ENCODE peak calls at places on chromosome 12, in ten cellular contexts. One of them, this sample, is unnamed.

GRCh38 chr12:110042260-110042659 is 6.1 kb downstream of the C12orf76 start:
- DNase-seq in HepG2: peak; percentile 26
- DNase-seq in PC-9: no peak
- DNase-seq in endodermal cell: no peak
- DNase-seq in aorta: no peak
- DNase-seq in lower lobe of right lung: no peak
- DNase-seq in A549: peak; percentile 72
- DNase-seq in effector memory CD4-positive, alpha-beta T cell: no peak
- DNase-seq in heart left ventricle: no peak
- DNase-seq in right cardiac atrium: no peak
- DNase-seq in this sample: no peak

GRCh38 chr12:106760184-106760531 is 14.3 kb upstream of the RIC8B start:
- DNase-seq in A549: no peak
- DNase-seq in HepG2: no peak
- DNase-seq in heart left ventricle: no peak
- DNase-seq in PC-9: no peak
- DNase-seq in effector memory CD4-positive, alpha-beta T cell: no peak
- DNase-seq in aorta: no peak
- DNase-seq in endodermal cell: peak; percentile 86
- DNase-seq in right cardiac atrium: no peak
- DNase-seq in lower lobe of right lung: peak; percentile 55
- DNase-seq in this sample: no peak

GRCh38 chr12:131112016-131112415 is 158.3 kb downstream of the ADGRD1 start:
- DNase-seq in effector memory CD4-positive, alpha-beta T cell: no peak
- DNase-seq in aorta: peak; percentile 15
- DNase-seq in PC-9: no peak
- DNase-seq in right cardiac atrium: no peak
- DNase-seq in HepG2: no peak
- DNase-seq in endodermal cell: no peak
- DNase-seq in heart left ventricle: no peak
- DNase-seq in lower lobe of right lung: no peak
- DNase-seq in A549: peak; percentile 31
- DNase-seq in this sample: no peak

GRCh38 chr12:121933522-121934317 is 15.3 kb downstream of the CFAP251 start:
- DNase-seq in right cardiac atrium: no peak
- DNase-seq in aorta: no peak
- DNase-seq in HepG2: no peak
- DNase-seq in endodermal cell: peak; percentile 94
- DNase-seq in effector memory CD4-positive, alpha-beta T cell: no peak
- DNase-seq in heart left ventricle: no peak
- DNase-seq in lower lobe of right lung: peak; percentile 66
- DNase-seq in PC-9: no peak
- DNase-seq in A549: no peak
- DNase-seq in this sample: no peak

GRCh38 chr12:56333197-56333678 is 562 bp downstream of the PAN2 start:
- DNase-seq in effector memory CD4-positive, alpha-beta T cell: no peak
- DNase-seq in PC-9: no peak
- DNase-seq in right cardiac atrium: no peak
- DNase-seq in HepG2: no peak
- DNase-seq in heart left ventricle: no peak
- DNase-seq in aorta: no peak
- DNase-seq in A549: no peak
- DNase-seq in endodermal cell: no peak
- DNase-seq in lower lobe of right lung: no peak
- DNase-seq in this sample: no peak

GRCh38 chr12:103241184-103241583 is 254.6 kb downstream of the C12orf42 start:
- DNase-seq in lower lobe of right lung: peak; percentile 46
- DNase-seq in PC-9: no peak
- DNase-seq in effector memory CD4-positive, alpha-beta T cell: no peak
- DNase-seq in heart left ventricle: no peak
- DNase-seq in HepG2: no peak
- DNase-seq in A549: no peak
- DNase-seq in endodermal cell: no peak
- DNase-seq in right cardiac atrium: no peak
- DNase-seq in aorta: no peak
- DNase-seq in this sample: no peak

GRCh38 chr12:6312529-6313325 is 2.2 kb downstream of the PLEKHG6 start:
- DNase-seq in endodermal cell: peak; percentile 97
- DNase-seq in heart left ventricle: no peak
- DNase-seq in A549: no peak
- DNase-seq in HepG2: no peak
- DNase-seq in effector memory CD4-positive, alpha-beta T cell: no peak
- DNase-seq in aorta: peak; percentile 65
- DNase-seq in PC-9: peak; percentile 96
- DNase-seq in right cardiac atrium: no peak
- DNase-seq in lower lobe of right lung: peak; percentile 79
- DNase-seq in this sample: no peak

GRCh38 chr12:42090899-42091298 is 53.8 kb downstream of the GXYLT1 start:
- DNase-seq in endodermal cell: no peak
- DNase-seq in lower lobe of right lung: no peak
- DNase-seq in A549: no peak
- DNase-seq in HepG2: no peak
- DNase-seq in aorta: no peak
- DNase-seq in right cardiac atrium: no peak
- DNase-seq in heart left ventricle: no peak
- DNase-seq in effector memory CD4-positive, alpha-beta T cell: no peak
- DNase-seq in PC-9: no peak
- DNase-seq in this sample: no peak

GRCh38 chr12:68580911-68581310 is 29.8 kb upstream of the RAP1B start:
- DNase-seq in PC-9: no peak
- DNase-seq in aorta: no peak
- DNase-seq in A549: no peak
- DNase-seq in heart left ventricle: no peak
- DNase-seq in right cardiac atrium: no peak
- DNase-seq in effector memory CD4-positive, alpha-beta T cell: no peak
- DNase-seq in endodermal cell: no peak
- DNase-seq in HepG2: no peak
- DNase-seq in lower lobe of right lung: no peak
- DNase-seq in this sample: no peak

GRCh38 chr12:3662516-3662915 is 90.4 kb downstream of the CRACR2A start:
- DNase-seq in PC-9: no peak
- DNase-seq in endodermal cell: no peak
- DNase-seq in HepG2: peak; percentile 3
- DNase-seq in right cardiac atrium: no peak
- DNase-seq in lower lobe of right lung: no peak
- DNase-seq in aorta: no peak
- DNase-seq in heart left ventricle: no peak
- DNase-seq in effector memory CD4-positive, alpha-beta T cell: no peak
- DNase-seq in A549: no peak
- DNase-seq in this sample: no peak

GRCh38 chr12:62123721-62124203 is 136.4 kb upstream of the USP15 start:
- DNase-seq in heart left ventricle: peak; percentile 7
- DNase-seq in A549: peak; percentile 72
- DNase-seq in lower lobe of right lung: no peak
- DNase-seq in effector memory CD4-positive, alpha-beta T cell: no peak
- DNase-seq in HepG2: peak; percentile 31
- DNase-seq in aorta: no peak
- DNase-seq in right cardiac atrium: no peak
- DNase-seq in PC-9: peak; percentile 15
- DNase-seq in endodermal cell: peak; percentile 84
- DNase-seq in this sample: no peak

GRCh38 chr12:1054103-1054838 is 63.2 kb downstream of the ERC1 start:
- DNase-seq in PC-9: no peak
- DNase-seq in right cardiac atrium: no peak
- DNase-seq in aorta: no peak
- DNase-seq in endodermal cell: peak; percentile 66
- DNase-seq in A549: no peak
- DNase-seq in effector memory CD4-positive, alpha-beta T cell: no peak
- DNase-seq in HepG2: peak; percentile 94
- DNase-seq in heart left ventricle: peak; percentile 10
- DNase-seq in lower lobe of right lung: no peak
- DNase-seq in this sample: no peak

GRCh38 chr12:89680409-89680808 is 28.2 kb downstream of the ATP2B1 start:
- DNase-seq in endodermal cell: no peak
- DNase-seq in A549: no peak
- DNase-seq in aorta: no peak
- DNase-seq in PC-9: no peak
- DNase-seq in heart left ventricle: no peak
- DNase-seq in effector memory CD4-positive, alpha-beta T cell: no peak
- DNase-seq in right cardiac atrium: no peak
- DNase-seq in HepG2: no peak
- DNase-seq in lower lobe of right lung: no peak
- DNase-seq in this sample: no peak

GRCh38 chr12:89685363-89685972 is 23.2 kb downstream of the ATP2B1 start:
- DNase-seq in PC-9: no peak
- DNase-seq in right cardiac atrium: no peak
- DNase-seq in effector memory CD4-positive, alpha-beta T cell: no peak
- DNase-seq in HepG2: no peak
- DNase-seq in endodermal cell: no peak
- DNase-seq in heart left ventricle: no peak
- DNase-seq in aorta: no peak
- DNase-seq in A549: no peak
- DNase-seq in lower lobe of right lung: no peak
- DNase-seq in this sample: no peak

GRCh38 chr12:89684131-89684530 is 24.5 kb downstream of the ATP2B1 start:
- DNase-seq in heart left ventricle: no peak
- DNase-seq in aorta: no peak
- DNase-seq in effector memory CD4-positive, alpha-beta T cell: no peak
- DNase-seq in HepG2: no peak
- DNase-seq in endodermal cell: no peak
- DNase-seq in PC-9: no peak
- DNase-seq in lower lobe of right lung: no peak
- DNase-seq in right cardiac atrium: no peak
- DNase-seq in A549: no peak
- DNase-seq in this sample: no peak

GRCh38 chr12:89679631-89680030 is 29.0 kb downstream of the ATP2B1 start:
- DNase-seq in A549: no peak
- DNase-seq in aorta: no peak
- DNase-seq in effector memory CD4-positive, alpha-beta T cell: no peak
- DNase-seq in HepG2: no peak
- DNase-seq in right cardiac atrium: no peak
- DNase-seq in endodermal cell: no peak
- DNase-seq in lower lobe of right lung: no peak
- DNase-seq in PC-9: no peak
- DNase-seq in heart left ventricle: no peak
- DNase-seq in this sample: no peak

DNA sequence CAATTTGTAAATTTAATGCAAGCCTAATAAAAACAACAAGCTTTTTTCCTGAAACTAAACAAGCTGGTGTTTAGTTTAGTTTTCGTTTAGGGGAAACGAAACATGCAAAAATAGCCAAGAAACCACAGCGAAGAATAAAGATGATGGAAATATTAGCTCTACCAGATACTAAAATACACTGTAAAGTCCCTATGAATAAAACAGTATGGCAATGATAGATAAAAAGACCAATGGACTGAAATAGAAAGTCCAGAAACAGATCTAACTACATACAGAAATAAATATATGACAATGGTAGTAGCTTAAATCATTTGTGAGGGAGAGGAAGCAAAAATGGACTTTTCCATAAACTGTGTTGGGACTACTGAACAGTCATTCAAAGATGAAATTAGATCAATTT is 26.4 kb downstream of the ATP2B1 start:
- DNase-seq in HepG2: no peak
- DNase-seq in lower lobe of right lung: no peak
- DNase-seq in heart left ventricle: no peak
- DNase-seq in A549: no peak
- DNase-seq in aorta: no peak
- DNase-seq in PC-9: no peak
- DNase-seq in effector memory CD4-positive, alpha-beta T cell: no peak
- DNase-seq in endodermal cell: no peak
- DNase-seq in right cardiac atrium: no peak
- DNase-seq in this sample: no peak
- H3K4me3 ChIP-seq in HepG2: no peak overlapping the region
- H3K4me3 ChIP-seq in lower lobe of right lung: no peak overlapping the region
- H3K4me3 ChIP-seq in heart left ventricle: no peak overlapping the region
- H3K4me3 ChIP-seq in A549: no peak overlapping the region
- H3K4me3 ChIP-seq in aorta: no peak overlapping the region
- H3K4me3 ChIP-seq in PC-9: no peak overlapping the region
- H3K4me3 ChIP-seq in effector memory CD4-positive, alpha-beta T cell: no peak overlapping the region
- H3K4me3 ChIP-seq in endodermal cell: peak overlapping the region; percentile 21
- H3K4me3 ChIP-seq in right cardiac atrium: no peak overlapping the region
- H3K4me3 ChIP-seq in this sample: no peak overlapping the region

DNA sequence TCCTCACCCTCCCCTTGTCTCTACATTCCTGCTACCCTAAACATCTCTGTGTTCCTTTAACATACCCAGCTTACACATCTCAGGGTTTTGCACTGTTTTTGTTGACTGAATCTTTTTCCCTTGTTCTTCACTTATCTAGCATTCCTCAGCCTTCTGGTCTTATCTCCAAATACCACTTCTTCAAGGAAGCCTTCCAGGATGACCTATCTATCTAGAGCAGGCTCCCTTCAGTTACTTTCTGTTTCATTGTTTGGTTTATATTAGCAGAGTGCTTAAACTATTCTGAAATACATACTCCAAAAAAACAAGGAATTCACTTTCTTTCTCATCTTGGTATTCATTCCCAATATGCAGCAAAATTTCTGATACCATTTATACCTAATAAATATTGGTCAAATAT is 353.2 kb downstream of the NAV3 start:
- DNase-seq in aorta: no peak
- DNase-seq in right cardiac atrium: no peak
- DNase-seq in endodermal cell: no peak
- DNase-seq in heart left ventricle: no peak
- DNase-seq in PC-9: no peak
- DNase-seq in A549: no peak
- DNase-seq in lower lobe of right lung: no peak
- DNase-seq in effector memory CD4-positive, alpha-beta T cell: no peak
- DNase-seq in HepG2: no peak
- DNase-seq in this sample: no peak
- H3K27ac ChIP-seq in aorta: no peak overlapping the region
- H3K27ac ChIP-seq in right cardiac atrium: no peak overlapping the region
- H3K27ac ChIP-seq in endodermal cell: no peak overlapping the region
- H3K27ac ChIP-seq in heart left ventricle: no peak overlapping the region
- H3K27ac ChIP-seq in PC-9: no peak overlapping the region
- H3K27ac ChIP-seq in A549: no peak overlapping the region
- H3K27ac ChIP-seq in lower lobe of right lung: no peak overlapping the region
- H3K27ac ChIP-seq in effector memory CD4-positive, alpha-beta T cell: no peak overlapping the region
- H3K27ac ChIP-seq in HepG2: no peak overlapping the region
- H3K27ac ChIP-seq in this sample: no peak overlapping the region

GRCh38 chr12:58154359-58154758 is 213.0 kb downstream of the ATP23 start:
- DNase-seq in aorta: no peak
- DNase-seq in PC-9: no peak
- DNase-seq in HepG2: no peak
- DNase-seq in right cardiac atrium: no peak
- DNase-seq in lower lobe of right lung: no peak
- DNase-seq in endodermal cell: no peak
- DNase-seq in effector memory CD4-positive, alpha-beta T cell: no peak
- DNase-seq in heart left ventricle: no peak
- DNase-seq in A549: no peak
- DNase-seq in this sample: no peak
- H3K4me1 ChIP-seq in aorta: no peaks in the 10 kb centered on the region
- H3K4me1 ChIP-seq in PC-9: no peaks in the 10 kb centered on the region
- H3K4me1 ChIP-seq in HepG2: no peaks in the 10 kb centered on the region
- H3K4me1 ChIP-seq in right cardiac atrium: no peaks in the 10 kb centered on the region
- H3K4me1 ChIP-seq in lower lobe of right lung: no peaks in the 10 kb centered on the region
- H3K4me1 ChIP-seq in endodermal cell: no peaks in the 10 kb centered on the region
- H3K4me1 ChIP-seq in effector memory CD4-positive, alpha-beta T cell: no peaks in the 10 kb centered on the region
- H3K4me1 ChIP-seq in heart left ventricle: no peaks in the 10 kb centered on the region
- H3K4me1 ChIP-seq in A549: no peaks in the 10 kb centered on the region
- H3K4me1 ChIP-seq in this sample: no peaks in the 10 kb centered on the region

DNA sequence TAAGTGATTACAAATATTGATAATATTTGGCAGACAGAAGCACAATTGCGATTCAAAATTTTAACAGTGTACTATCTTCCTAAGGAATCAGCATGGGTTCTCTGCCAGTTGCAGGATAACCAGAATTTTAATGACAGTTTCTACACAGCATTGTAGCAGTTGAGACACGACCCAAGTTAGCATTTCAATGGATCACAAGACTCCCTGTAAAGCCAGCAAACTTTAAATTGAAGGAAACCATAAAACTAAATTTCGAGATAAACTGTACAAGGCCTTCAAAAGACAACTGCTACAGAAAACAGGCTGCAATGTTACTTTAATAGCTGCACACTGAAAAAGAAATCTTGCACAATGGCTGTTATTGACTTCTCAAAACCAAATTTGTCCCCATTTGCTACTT is 154.9 kb downstream of the MED13L start:
- DNase-seq in lower lobe of right lung: no peak
- DNase-seq in heart left ventricle: no peak
- DNase-seq in PC-9: no peak
- DNase-seq in endodermal cell: no peak
- DNase-seq in HepG2: no peak
- DNase-seq in aorta: no peak
- DNase-seq in A549: no peak
- DNase-seq in right cardiac atrium: no peak
- DNase-seq in effector memory CD4-positive, alpha-beta T cell: no peak
- DNase-seq in this sample: no peak
- H3K4me3 ChIP-seq in lower lobe of right lung: no peak overlapping the region
- H3K4me3 ChIP-seq in heart left ventricle: no peak overlapping the region
- H3K4me3 ChIP-seq in PC-9: no peak overlapping the region
- H3K4me3 ChIP-seq in endodermal cell: no peak overlapping the region
- H3K4me3 ChIP-seq in HepG2: no peak overlapping the region
- H3K4me3 ChIP-seq in aorta: no peak overlapping the region
- H3K4me3 ChIP-seq in A549: no peak overlapping the region
- H3K4me3 ChIP-seq in right cardiac atrium: no peak overlapping the region
- H3K4me3 ChIP-seq in effector memory CD4-positive, alpha-beta T cell: no peak overlapping the region
- H3K4me3 ChIP-seq in this sample: no peak overlapping the region